ENCODE peak calls at places on chromosomes 3 and 15, in eight cellular contexts. Z, L, N, Q, S, J, I and U are unnamed samples.

GRCh38 chr3:27165348-27165747 is 203.8 kb downstream of the NEK10 start:
- DNase-seq in Z (no peak), L (no peak), N (no peak), Q (no peak), S (no peak), J (no peak), I (peak; percentile 71), U (peak; percentile 1)

GRCh38 chr3:120049881-120050539 is 44.2 kb downstream of the GSK3B start:
- DNase-seq in Z (no peak), L (no peak), N (no peak), Q (no peak), S (no peak), J (no peak), I (no peak), U (no peak)

GRCh38 chr3:37291275-37291700 is 116.9 kb upstream of the LRRFIP2 start:
- DNase-seq in Z (peak; percentile 70), L (no peak), N (peak; percentile 57), Q (no peak), S (no peak), J (no peak), I (peak; percentile 68), U (peak; percentile 79)

GRCh38 chr3:195873971-195874370 is 34.4 kb downstream of the TNK2 start:
- DNase-seq in Z (no peak), L (no peak), N (peak; percentile 42), Q (no peak), S (peak; percentile 58), J (no peak), I (peak; percentile 29), U (peak; percentile 55)

GRCh38 chr3:73734376-73734775 is 109.6 kb upstream of the PDZRN3 start:
- DNase-seq in Z (no peak), L (no peak), N (no peak), Q (no peak), S (no peak), J (no peak), I (no peak), U (no peak)

GRCh38 chr15:66939016-66939415 is 126.4 kb upstream of the SMAD3 start:
- DNase-seq in Z (no peak), L (no peak), N (no peak), Q (no peak), S (no peak), J (no peak), I (no peak), U (no peak)

GRCh38 chr3:149010504-149010951 is 19.2 kb downstream of the GYG1 start:
- DNase-seq in Z (no peak), L (no peak), N (no peak), Q (no peak), S (no peak), J (no peak), I (peak; percentile 38), U (no peak)

GRCh38 chr15:38454687-38455071 is 752 bp downstream of the FAM98B start:
- DNase-seq in Z (no peak), L (no peak), N (no peak), Q (no peak), S (no peak), J (no peak), I (no peak), U (no peak)

GRCh38 chr3:127999509-128000106 is 52.6 kb upstream of the SEC61A1 start:
- DNase-seq in Z (no peak), L (no peak), N (no peak), Q (no peak), S (no peak), J (no peak), I (no peak), U (no peak)

GRCh38 chr3:64093825-64094712 is 70.8 kb upstream of the PSMD6 start:
- DNase-seq in Z (no peak), L (no peak), N (no peak), Q (no peak), S (no peak), J (no peak), I (no peak), U (no peak)

GRCh38 chr3:101900316-101900715 is 51.0 kb downstream of the NFKBIZ start:
- DNase-seq in Z (no peak), L (no peak), N (no peak), Q (no peak), S (no peak), J (no peak), I (no peak), U (peak; percentile 27)

GRCh38 chr3:3714572-3714971 is 84.7 kb upstream of the LRRN1 start:
- DNase-seq in Z (peak; percentile 42), L (no peak), N (no peak), Q (no peak), S (no peak), J (no peak), I (no peak), U (no peak)

GRCh38 chr15:37079726-37080125 is 20.6 kb downstream of the MEIS2 start:
- DNase-seq in Z (no peak), L (no peak), N (no peak), Q (no peak), S (no peak), J (no peak), I (no peak), U (no peak)

DNA sequence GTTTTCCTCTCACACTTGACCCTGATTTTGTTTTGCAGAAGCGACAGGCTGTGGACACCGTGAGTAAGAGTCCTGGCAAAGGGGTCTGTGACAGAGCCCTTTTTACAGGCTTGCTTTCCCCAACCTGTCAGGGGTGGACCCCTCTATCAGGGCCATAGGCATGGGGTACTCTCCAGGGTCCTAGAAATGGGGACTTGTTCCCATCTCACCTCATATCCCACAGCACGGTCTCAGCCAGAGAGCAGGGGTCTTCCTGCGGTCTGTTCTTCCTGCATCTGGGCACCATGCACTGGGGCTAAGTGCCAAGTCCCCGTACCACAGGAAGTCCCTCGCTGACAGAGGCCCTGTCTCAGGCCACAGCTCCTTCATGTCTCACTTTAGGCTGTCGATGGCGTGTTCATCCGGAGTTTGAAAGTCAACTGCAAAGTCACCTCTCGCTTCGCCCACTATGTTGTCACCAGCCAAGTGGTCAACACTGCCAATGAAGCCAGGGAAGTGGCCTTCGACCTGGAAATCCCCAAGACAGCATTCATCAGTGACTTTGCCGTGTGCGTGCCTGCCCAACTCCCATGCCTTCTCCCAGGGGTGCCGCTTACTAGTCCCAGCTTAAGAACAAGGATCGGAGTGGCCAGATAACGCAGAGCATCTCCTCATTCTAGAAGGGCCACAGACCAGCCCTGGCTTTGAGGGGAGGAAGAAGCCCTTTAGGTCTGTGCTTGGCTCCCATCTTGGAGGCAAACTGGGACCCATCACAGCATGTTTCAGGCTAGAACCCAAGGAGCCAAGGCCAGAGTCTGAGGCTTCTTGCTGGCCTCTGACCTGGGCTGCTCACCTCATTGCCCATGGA is 783 bp downstream of the ITIH1 start:
- DNase-seq in Z (no peak), L (no peak), N (no peak), Q (no peak), S (no peak), J (no peak), I (no peak), U (no peak)
- H3K4me2 ChIP-seq in Z (no peak overlapping the region), L (no peak overlapping the region), N (no peak overlapping the region), Q (no peak overlapping the region), S (no peak overlapping the region), J (no peak overlapping the region), I (no peak overlapping the region), U (no peak overlapping the region)

GRCh38 chr15:75185271-75186029 is 16.2 kb upstream of the C15orf39 start:
- DNase-seq in Z (no peak), L (no peak), N (no peak), Q (no peak), S (no peak), J (no peak), I (no peak), U (no peak)

GRCh38 chr15:75191235-75191634 is 10.4 kb upstream of the C15orf39 start:
- DNase-seq in Z (no peak), L (no peak), N (no peak), Q (no peak), S (no peak), J (no peak), I (no peak), U (no peak)

GRCh38 chr15:75192307-75192706 is 9.4 kb upstream of the C15orf39 start:
- DNase-seq in Z (peak; percentile 48), L (no peak), N (no peak), Q (no peak), S (no peak), J (no peak), I (no peak), U (no peak)

GRCh38 chr15:75186044-75186443 is 15.6 kb upstream of the C15orf39 start:
- DNase-seq in Z (no peak), L (no peak), N (no peak), Q (no peak), S (no peak), J (no peak), I (no peak), U (no peak)

GRCh38 chr15:75188499-75188898 is 13.2 kb upstream of the C15orf39 start:
- DNase-seq in Z (no peak), L (no peak), N (no peak), Q (no peak), S (no peak), J (no peak), I (no peak), U (no peak)
- H3K27ac ChIP-seq in Z (no peak overlapping the region), L (no peak overlapping the region), N (no peak overlapping the region), Q (no peak overlapping the region), S (no peak overlapping the region), J (no peak overlapping the region), I (no peak overlapping the region), U (no peak overlapping the region)

GRCh38 chr3:171348121-171348520 is 112.1 kb downstream of the TNIK start:
- DNase-seq in Z (no peak), L (no peak), N (no peak), Q (no peak), S (no peak), J (no peak), I (peak; percentile 54), U (no peak)
- H3K4me2 ChIP-seq in Z (no peak overlapping the region), L (peak overlapping the region; percentile 22), N (no peak overlapping the region), Q (no peak overlapping the region), S (peak overlapping the region; percentile 36), J (peak overlapping the region; percentile 32), I (no peak overlapping the region), U (peak overlapping the region; percentile 48)

GRCh38 chr3:93969997-93970396 is 3.7 kb downstream of the PROS1 start:
- DNase-seq in Z (no peak), L (no peak), N (no peak), Q (no peak), S (no peak), J (no peak), I (no peak), U (no peak)

GRCh38 chr3:93969443-93969842 is 4.3 kb downstream of the PROS1 start:
- DNase-seq in Z (peak; percentile 46), L (peak; percentile 12), N (peak; percentile 16), Q (no peak), S (no peak), J (no peak), I (peak; percentile 71), U (peak; percentile 48)

DNA sequence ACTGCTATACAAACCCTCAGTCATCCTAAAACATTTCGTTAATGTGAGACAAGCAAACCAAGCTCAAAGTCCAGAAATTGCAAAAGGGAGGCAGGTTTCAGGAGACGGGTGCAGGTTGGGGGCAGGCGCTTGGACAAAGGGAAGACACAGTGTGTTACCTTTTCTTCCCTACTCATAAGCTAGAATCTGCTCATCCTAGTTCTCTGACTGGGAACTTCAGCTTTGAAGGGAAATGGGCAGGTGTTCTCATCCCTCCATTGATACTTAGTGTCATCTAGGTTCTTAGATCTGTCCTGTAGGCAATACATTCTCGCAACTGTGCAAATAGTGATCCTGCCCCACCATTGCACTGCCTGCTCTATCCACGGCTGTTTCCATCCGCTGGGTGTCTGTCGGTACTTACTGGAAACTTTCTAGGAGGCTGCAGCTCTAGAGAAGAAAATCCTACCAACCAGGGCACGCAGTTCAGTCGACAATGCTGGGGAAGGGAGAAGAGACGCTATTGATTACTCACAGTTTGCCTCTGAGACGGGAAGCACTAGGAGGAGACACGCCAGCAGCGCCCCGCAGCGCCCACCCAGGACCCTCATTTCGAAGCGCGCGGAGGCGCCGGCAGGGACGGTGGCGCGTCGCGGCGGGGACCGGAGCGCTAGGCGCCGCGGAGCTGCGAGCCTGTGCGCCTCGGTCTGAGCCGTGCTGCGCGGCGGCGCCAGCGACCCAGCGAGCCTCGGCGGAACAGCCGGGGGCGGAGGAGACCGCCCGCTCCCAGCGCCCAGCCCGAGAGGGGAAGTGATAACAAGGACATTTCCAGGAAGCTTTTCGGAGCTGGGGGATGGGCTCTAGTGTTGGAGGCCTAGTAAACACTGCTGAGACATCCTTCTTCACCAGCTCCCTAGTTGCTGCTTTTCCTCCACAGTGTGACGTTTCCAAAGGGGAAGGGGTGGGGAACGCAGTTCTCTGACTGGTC is at the start of gene PROS1:
- DNase-seq in Z (peak; percentile 95), L (peak; percentile 29), N (peak; percentile 75), Q (peak; percentile 66), S (peak; percentile 55), J (peak; percentile 86), I (peak; percentile 94), U (peak; percentile 63)
- H3K27ac ChIP-seq in Z (peak within 1 kb of the TSS; percentile 92), L (peak within 1 kb of the TSS; percentile 67), N (peak within 1 kb of the TSS; percentile 80), Q (no peak within 1 kb of the TSS), S (no peak within 1 kb of the TSS), J (peak within 1 kb of the TSS; percentile 73), I (peak within 1 kb of the TSS; percentile 83), U (peak within 1 kb of the TSS; percentile 47)